ENCODE peak calls at places on chromosome 4, in four cellular contexts. W, B, M and Y are unnamed samples.

GRCh38 chr4:85005865-85006377 is 39.4 kb upstream of the WDFY3 start:
- DNase-seq in W (no peak), M (no peak), B (peak; percentile 90), Y (no peak)

GRCh38 chr4:150750824-150751223 is 168.9 kb downstream of the MAB21L2 start:
- DNase-seq in W (no peak), B (no peak), M (no peak), Y (no peak)

GRCh38 chr4:7652451-7652871 is 217.7 kb upstream of the PSAPL1 start:
- DNase-seq in B (no peak), M (no peak), W (no peak), Y (no peak)

GRCh38 chr4:2591189-2591588 is 54.7 kb downstream of the FAM193A start:
- DNase-seq in W (no peak), M (no peak), B (peak; percentile 43), Y (peak; percentile 54)

GRCh38 chr4:149264093-149264733 is 551.4 kb downstream of the IQCM start:
- DNase-seq in B (peak; percentile 74), M (peak; percentile 4), W (peak; percentile 50), Y (peak; percentile 8)

GRCh38 chr4:113849771-113850170 is 88.2 kb upstream of the CAMK2D start:
- DNase-seq in M (no peak), W (no peak), B (peak; percentile 61), Y (peak; percentile 1)

GRCh38 chr4:102717448-102718092 is 43.2 kb downstream of the MANBA start:
- DNase-seq in M (no peak), B (no peak), W (peak; percentile 73), Y (no peak)

GRCh38 chr4:157096439-157096838 is 20.5 kb downstream of the GLRB start:
- DNase-seq in M (no peak), W (no peak), B (no peak), Y (no peak)

GRCh38 chr4:155618183-155618838 is 48.3 kb upstream of the GUCY1A1 start:
- DNase-seq in M (no peak), W (no peak), B (no peak), Y (no peak)

GRCh38 chr4:119211856-119212250 is 660 bp upstream of the USP53 start:
- DNase-seq in M (no peak), W (peak; percentile 47), B (no peak), Y (no peak)

GRCh38 chr4:56197387-56197786 is 189.9 kb downstream of the AASDH start:
- DNase-seq in M (no peak), W (no peak), B (no peak), Y (no peak)

GRCh38 chr4:89906787-89907521 is 12.3 kb downstream of the MMRN1 start:
- DNase-seq in B (no peak), W (no peak), M (no peak), Y (no peak)

GRCh38 chr4:120723105-120723504 is 199.4 kb downstream of the PRDM5 start:
- DNase-seq in W (no peak), M (no peak), B (no peak), Y (no peak)

GRCh38 chr4:90306810-90307209 is 179.6 kb downstream of the CCSER1 start:
- DNase-seq in M (no peak), B (no peak), W (no peak), Y (no peak)

GRCh38 chr4:35934370-35934981 is 309.8 kb downstream of the ARAP2 start:
- DNase-seq in B (peak; percentile 1), M (peak; percentile 21), W (peak; percentile 7), Y (peak; percentile 3)

GRCh38 chr4:3220586-3221494 is 28.1 kb upstream of the MSANTD1 start:
- DNase-seq in B (no peak), M (no peak), W (no peak), Y (no peak)

GRCh38 chr4:77697860-77698599 is 92.4 kb downstream of the CXCL13 start:
- DNase-seq in B (peak; percentile 67), M (no peak), W (peak; percentile 34), Y (no peak)

GRCh38 chr4:38948551-38948950 is 80.9 kb downstream of the FAM114A1 start:
- DNase-seq in W (no peak), B (peak; percentile 95), M (no peak), Y (no peak)

GRCh38 chr4:101415962-101416361 is 68.6 kb upstream of the PPP3CA start:
- DNase-seq in B (no peak), M (no peak), W (no peak), Y (no peak)

GRCh38 chr4:159016527-159017137 is 86.2 kb upstream of the RAPGEF2 start:
- DNase-seq in W (peak; percentile 53), M (peak; percentile 56), B (peak; percentile 22), Y (peak; percentile 15)

GRCh38 chr4:39480251-39480650 is 21.4 kb downstream of the LIAS start:
- DNase-seq in W (no peak), B (no peak), M (no peak), Y (no peak)

GRCh38 chr4:125736057-125736456 is 421.3 kb downstream of the FAT4 start:
- DNase-seq in M (no peak), B (peak; percentile 52), W (peak; percentile 3), Y (peak; percentile 4)

GRCh38 chr4:160299177-160299576 is 1196.3 kb downstream of the RAPGEF2 start:
- DNase-seq in M (no peak), B (no peak), W (no peak), Y (peak; percentile 4)

GRCh38 chr4:2135083-2135482 is 76.0 kb downstream of the NAT8L start:
- DNase-seq in W (no peak), M (no peak), B (peak; percentile 49), Y (peak; percentile 49)

GRCh38 chr4:51906167-51906647 is 63.3 kb downstream of the DCUN1D4 start:
- DNase-seq in B (peak; percentile 47), M (peak; percentile 69), W (no peak), Y (no peak)

GRCh38 chr4:3372933-3373465 is 68.8 kb upstream of the HGFAC start:
- DNase-seq in M (peak; percentile 37), W (no peak), B (no peak), Y (no peak)

GRCh38 chr4:78207951-78208350 is 150.8 kb downstream of the FRAS1 start:
- DNase-seq in M (no peak), B (no peak), W (no peak), Y (no peak)

GRCh38 chr4:183631577-183632198 is 27.3 kb downstream of the RWDD4 start:
- DNase-seq in W (no peak), B (no peak), M (no peak), Y (no peak)

GRCh38 chr4:152606800-152607577 is 71.1 kb upstream of the FBXW7 start:
- DNase-seq in M (no peak), W (no peak), B (no peak), Y (peak; percentile 18)

GRCh38 chr4:142043509-142043908 is 407.1 kb downstream of the IL15 start:
- DNase-seq in M (no peak), W (no peak), B (peak; percentile 86), Y (no peak)

GRCh38 chr4:186029731-186030421 is 39.1 kb upstream of the TLR3 start:
- DNase-seq in M (no peak), B (peak; percentile 5), W (no peak), Y (peak; percentile 73)

GRCh38 chr4:101334963-101335572 is 12.3 kb downstream of the PPP3CA start:
- DNase-seq in W (no peak), B (peak; percentile 21), M (no peak), Y (no peak)

GRCh38 chr4:37889849-37890500 is 909 bp upstream of the TBC1D1 start:
- DNase-seq in M (no peak), B (peak; percentile 1), W (no peak), Y (peak; percentile 48)

GRCh38 chr4:110970642-110971041 is 347.8 kb upstream of the PITX2 start:
- DNase-seq in B (peak; percentile 45), M (no peak), W (peak; percentile 49), Y (no peak)

GRCh38 chr4:119604266-119604665 is 24.3 kb downstream of the PDE5A start:
- DNase-seq in M (no peak), W (no peak), B (no peak), Y (no peak)

GRCh38 chr4:83387922-83388676 is 53.5 kb upstream of the HPSE start:
- DNase-seq in W (no peak), B (no peak), M (no peak), Y (no peak)

GRCh38 chr4:80072607-80073361 is at the start of gene ANTXR2:
- DNase-seq in W (peak; percentile 70), B (peak; percentile 98), M (no peak), Y (peak; percentile 86)
- TF ChIP-seq CTCF in W (no peak), B (peak; percentile 12), M (no peak), Y (no peak)

DNA sequence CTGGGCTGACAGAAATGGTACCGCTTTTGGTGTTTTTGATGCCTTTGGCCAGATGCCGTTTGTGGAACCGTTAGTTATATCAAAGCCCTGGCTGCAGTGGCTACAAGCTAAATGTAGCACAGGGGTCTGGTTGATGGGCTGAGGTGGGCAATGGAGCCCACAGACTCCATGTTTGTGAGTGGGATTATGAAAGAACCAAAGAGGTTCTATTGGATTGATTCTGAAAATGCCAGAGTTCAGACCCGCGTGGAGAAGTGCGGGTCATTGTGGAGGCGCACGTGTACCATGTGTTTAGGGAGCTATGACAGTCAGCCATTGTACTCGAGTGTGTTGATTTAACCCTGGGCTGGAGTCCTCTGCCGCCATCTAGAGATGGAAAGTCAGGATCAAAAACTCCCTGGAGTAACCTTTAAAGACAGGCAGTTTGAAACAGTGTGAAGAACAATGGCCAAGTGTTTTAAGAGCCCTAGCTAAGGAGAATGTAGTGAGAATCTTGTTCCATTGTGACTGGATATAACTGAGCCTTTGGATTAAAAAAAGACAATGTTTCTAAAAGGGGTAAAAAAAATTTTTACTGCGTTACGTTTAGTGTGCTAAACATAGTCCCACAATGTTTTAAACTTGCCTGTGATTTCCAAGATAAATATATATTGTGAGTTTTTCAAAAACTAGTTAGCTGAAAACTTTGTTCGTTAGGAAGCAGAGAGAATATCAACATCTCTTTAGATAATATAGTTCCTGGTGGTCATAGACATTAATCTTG is 12.7 kb downstream of the ART3 start:
- DNase-seq in W (peak; percentile 86), M (no peak), B (peak; percentile 61), Y (peak; percentile 51)
- TF ChIP-seq MXI1 in W (peak; percentile 79), M (no peak), B (peak; percentile 88), Y (no peak)

DNA sequence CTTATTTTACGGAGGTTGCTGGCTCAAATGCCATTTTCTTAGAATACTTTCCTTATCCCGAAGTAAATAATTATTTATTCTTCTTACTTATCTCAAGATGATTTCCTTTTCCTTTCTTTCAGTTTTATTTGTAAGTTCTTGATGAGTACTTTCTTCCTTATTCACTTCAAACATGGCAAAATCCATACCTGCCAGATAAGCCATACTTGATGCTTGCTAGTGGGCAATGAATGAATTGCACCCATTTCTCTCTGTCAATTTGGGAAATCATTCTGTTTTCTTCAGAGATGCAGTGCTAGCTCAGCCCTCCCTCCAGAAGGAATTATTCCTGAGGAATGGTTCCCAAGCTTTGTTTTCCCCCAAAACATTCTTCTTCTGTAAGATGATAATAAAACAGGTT is 598.3 kb downstream of the SPRY1 start:
- DNase-seq in W (no peak), B (no peak), M (no peak), Y (no peak)
- TF ChIP-seq CTCF in W (no peak), B (no peak), M (peak; percentile 17), Y (peak; percentile 33)

GRCh38 chr4:79982587-79983327 is 90.3 kb downstream of the ANTXR2 start:
- DNase-seq in W (no peak), M (no peak), B (peak; percentile 17), Y (no peak)

GRCh38 chr4:79987401-79987800 is 85.6 kb downstream of the ANTXR2 start:
- DNase-seq in B (peak; percentile 16), M (no peak), W (no peak), Y (no peak)

GRCh38 chr4:79979785-79980437 is 93.1 kb downstream of the ANTXR2 start:
- DNase-seq in W (no peak), B (no peak), M (no peak), Y (no peak)

GRCh38 chr4:79983431-79983830 is 89.6 kb downstream of the ANTXR2 start:
- DNase-seq in W (no peak), M (no peak), B (no peak), Y (no peak)
- TF ChIP-seq MXI1 in W (no peak), M (no peak), B (no peak), Y (no peak)